ENCODE peak calls at places on chromosome X, in five cellular contexts. Q, H, O, M and I are unnamed samples.

GRCh38 chrX:48467331-48467761 is 2.7 kb downstream of the SLC38A5 start:
- DNase-seq in Q (no peak), O (peak; percentile 7), M (no peak), H (no peak), I (no peak)

GRCh38 chrX:72121381-72121780 is 10.3 kb downstream of the RTL5 start:
- DNase-seq in Q (peak; percentile 48), M (peak; percentile 37), H (peak; percentile 69), O (peak; percentile 73), I (no peak)

GRCh38 chrX:132651411-132652086 is 162.7 kb upstream of the MBNL3 start:
- DNase-seq in M (no peak), O (no peak), Q (no peak), H (no peak), I (no peak)

GRCh38 chrX:45986971-45987370 is 558.2 kb downstream of the ZNF674 start:
- DNase-seq in H (no peak), O (no peak), Q (no peak), M (no peak), I (no peak)

GRCh38 chrX:14409341-14409740 is 120.0 kb upstream of the GLRA2 start:
- DNase-seq in Q (peak; percentile 35), H (peak; percentile 4), M (no peak), O (no peak), I (no peak)

GRCh38 chrX:71577682-71578081 is 555 bp upstream of the GCNA start:
- DNase-seq in O (no peak), H (no peak), M (no peak), Q (no peak), I (no peak)

GRCh38 chrX:151981129-151981528 is 6.7 kb upstream of the GABRE start:
- DNase-seq in H (no peak), O (peak; percentile 50), M (no peak), Q (no peak), I (no peak)

GRCh38 chrX:143171703-143172102 is 146.0 kb downstream of the SPANXN4 start:
- DNase-seq in M (no peak), O (no peak), H (no peak), Q (no peak), I (no peak)

GRCh38 chrX:2781698-2782097 is 29.9 kb downstream of the XG start:
- DNase-seq in Q (peak; percentile 22), M (no peak), O (no peak), H (no peak), I (no peak)

GRCh38 chrX:119398587-119398973 is 556 bp upstream of the SLC25A43 start:
- DNase-seq in Q (no peak), O (no peak), H (no peak), M (peak; percentile 2), I (no peak)

GRCh38 chrX:25043192-25043591 is 27.4 kb upstream of the ARX start:
- DNase-seq in Q (no peak), M (no peak), O (no peak), H (no peak), I (no peak)

GRCh38 chrX:41971346-41971745 is 48.0 kb upstream of the CASK start:
- DNase-seq in M (no peak), Q (no peak), O (no peak), H (no peak), I (no peak)